ENCODE peak calls at places on chromosomes 11 and 22, in four cellular contexts. Y, P, J and Z are unnamed samples.

GRCh38 chr11:120272303-120272702 is 32.4 kb downstream of the POU2F3 start:
- DNase-seq in P (no peak), J (no peak), Y (peak), Z (no peak)

GRCh38 chr11:32137869-32138268 is 47.0 kb downstream of the RCN1 start:
- DNase-seq in J (no peak), Y (no peak), P (peak), Z (no peak)

GRCh38 chr11:117604349-117604995 is 192.5 kb downstream of the DSCAML1 start:
- DNase-seq in J (no peak), Y (no peak), P (no peak), Z (peak)

GRCh38 chr11:10314199-10315072 is 9.6 kb downstream of the ADM start:
- DNase-seq in P (peak), J (peak), Y (peak), Z (no peak)

GRCh38 chr11:122107566-122107965 is 8.4 kb downstream of the BLID start:
- DNase-seq in P (no peak), J (no peak), Y (no peak), Z (no peak)

GRCh38 chr22:17612057-17612456 is 16.5 kb downstream of the ATP6V1E1 start:
- DNase-seq in Y (peak), P (no peak), J (no peak), Z (no peak)

GRCh38 chr11:19953909-19954308 is 206.4 kb downstream of the DBX1 start:
- DNase-seq in Y (peak), J (peak), P (no peak), Z (peak)

GRCh38 chr11:38718659-38719058 is 2120.6 kb upstream of the RAG2 start:
- DNase-seq in Y (no peak), J (no peak), P (no peak), Z (no peak)

GRCh38 chr11:112693781-112694180 is 267.4 kb upstream of the NCAM1 start:
- DNase-seq in J (no peak), Y (no peak), P (no peak), Z (no peak)

GRCh38 chr22:37248251-37248650 is 4.2 kb upstream of the RAC2 start:
- DNase-seq in J (no peak), Y (no peak), P (no peak), Z (peak)

GRCh38 chr11:106998644-106999043 is 19.6 kb downstream of the GUCY1A2 start:
- DNase-seq in Y (no peak), P (no peak), J (no peak), Z (no peak)

GRCh38 chr11:100808904-100809491 is 121.9 kb downstream of the ARHGAP42 start:
- DNase-seq in P (no peak), Y (peak), J (peak), Z (no peak)

GRCh38 chr22:21652547-21653545 is 10.7 kb downstream of the SDF2L1 start:
- DNase-seq in P (peak), Y (no peak), J (peak), Z (no peak)

GRCh38 chr11:128642571-128642970 is 51.3 kb upstream of the FLI1 start:
- DNase-seq in P (no peak), Y (no peak), J (no peak), Z (no peak)

GRCh38 chr11:130477646-130478203 is 29.3 kb downstream of the ADAMTS15 start:
- DNase-seq in Y (no peak), J (no peak), P (no peak), Z (no peak)

GRCh38 chr11:17921620-17922473 is 91.0 kb downstream of the SERGEF start:
- DNase-seq in J (no peak), Y (peak), P (no peak), Z (no peak)

DNA sequence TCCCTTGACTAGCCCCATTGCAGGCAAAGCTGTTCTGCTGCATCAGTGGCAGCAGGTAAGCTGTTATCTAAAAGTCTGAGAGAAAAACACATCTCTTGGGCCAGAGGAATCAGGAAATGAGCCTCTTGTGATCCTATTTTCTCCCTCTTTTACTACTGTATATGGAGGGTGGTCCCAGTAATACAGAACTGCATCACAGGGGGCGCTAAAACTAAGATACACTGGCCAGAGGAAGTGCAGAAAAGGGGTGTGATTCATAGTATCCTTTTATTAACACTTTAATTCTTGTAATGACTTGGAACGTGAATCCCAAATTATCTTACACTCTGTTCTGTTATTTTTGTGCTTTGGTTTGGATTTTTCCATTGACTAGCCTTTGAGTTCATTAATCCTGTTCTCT is 8.8 kb upstream of the MED17 start:
- DNase-seq in J (peak), P (no peak), Y (no peak), Z (peak)
- TF ChIP-seq CTCF in J (peak), P (peak), Y (peak), Z (peak)

GRCh38 chr11:63020671-63021255 is 5.1 kb upstream of the SLC22A8 start:
- DNase-seq in Y (no peak), J (peak), P (peak), Z (peak)
- TF ChIP-seq CTCF in Y (peak), J (peak), P (peak), Z (peak)

GRCh38 chr11:29447821-29448220 is 569.0 kb downstream of the KCNA4 start:
- DNase-seq in P (no peak), Y (no peak), J (no peak), Z (no peak)

GRCh38 chr11:29449280-29450074 is 567.4 kb downstream of the KCNA4 start:
- DNase-seq in P (no peak), Y (peak), J (no peak), Z (no peak)

GRCh38 chr11:29452131-29452530 is 564.7 kb downstream of the KCNA4 start:
- DNase-seq in J (no peak), P (no peak), Y (peak), Z (no peak)

GRCh38 chr11:29446132-29446531 is 570.7 kb downstream of the KCNA4 start:
- DNase-seq in P (no peak), J (no peak), Y (no peak), Z (peak)

DNA sequence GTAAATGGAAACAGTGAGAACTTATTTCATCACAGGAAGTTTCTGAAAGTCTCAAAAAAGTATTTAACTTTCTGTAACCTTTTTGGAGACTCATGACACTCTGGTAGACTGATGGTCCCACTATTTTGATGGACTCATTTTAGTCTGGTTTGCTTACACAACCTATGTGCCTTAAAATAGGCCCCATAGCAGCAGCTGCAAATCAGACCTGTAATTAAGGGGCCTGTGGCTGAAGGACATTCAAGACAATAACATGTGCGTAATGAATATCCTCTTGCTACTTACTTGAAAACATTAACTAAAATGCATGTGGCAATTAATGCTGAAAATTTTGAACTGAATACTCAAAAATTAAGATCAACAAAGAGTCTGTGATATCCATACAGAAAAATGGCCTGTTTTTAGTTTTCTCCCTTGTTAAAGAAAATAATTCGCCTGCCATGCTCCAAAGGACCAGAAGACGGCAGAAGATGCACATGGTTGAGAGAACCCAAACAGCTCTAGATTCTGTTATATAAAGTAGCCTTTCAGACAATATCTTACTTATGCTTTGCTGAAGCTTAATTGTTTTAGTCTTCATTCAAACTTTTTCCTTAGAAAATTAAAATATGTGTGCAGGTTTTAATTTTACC is 568.5 kb downstream of the KCNA4 start:
- DNase-seq in J (peak), Y (peak), P (peak), Z (peak)
- TF ChIP-seq CTCF in J (peak), Y (peak), P (peak), Z (peak)

DNA sequence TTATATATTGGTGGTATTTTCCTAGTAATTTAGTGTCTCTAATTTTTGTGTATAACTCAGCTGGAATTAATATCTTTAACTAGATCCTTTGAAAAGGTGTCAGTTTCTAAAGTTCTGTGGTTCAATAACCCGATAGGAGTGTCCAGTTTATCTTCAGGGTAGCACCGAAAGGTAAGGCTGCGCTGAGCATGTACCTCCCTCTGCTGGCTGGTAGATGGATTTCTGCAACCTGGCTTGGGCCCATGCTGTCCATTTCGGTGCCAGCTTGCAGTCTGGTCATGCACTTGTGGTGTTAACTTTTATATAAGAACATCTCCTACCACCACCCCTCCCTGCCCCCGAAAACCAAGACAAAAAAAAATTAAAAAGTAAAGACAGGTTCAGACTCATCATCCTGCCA is 24.7 kb downstream of the EXT2 start:
- DNase-seq in P (no peak), Y (no peak), J (peak), Z (peak)
- TF ChIP-seq CTCF in P (no peak), Y (peak), J (peak), Z (peak)

DNA sequence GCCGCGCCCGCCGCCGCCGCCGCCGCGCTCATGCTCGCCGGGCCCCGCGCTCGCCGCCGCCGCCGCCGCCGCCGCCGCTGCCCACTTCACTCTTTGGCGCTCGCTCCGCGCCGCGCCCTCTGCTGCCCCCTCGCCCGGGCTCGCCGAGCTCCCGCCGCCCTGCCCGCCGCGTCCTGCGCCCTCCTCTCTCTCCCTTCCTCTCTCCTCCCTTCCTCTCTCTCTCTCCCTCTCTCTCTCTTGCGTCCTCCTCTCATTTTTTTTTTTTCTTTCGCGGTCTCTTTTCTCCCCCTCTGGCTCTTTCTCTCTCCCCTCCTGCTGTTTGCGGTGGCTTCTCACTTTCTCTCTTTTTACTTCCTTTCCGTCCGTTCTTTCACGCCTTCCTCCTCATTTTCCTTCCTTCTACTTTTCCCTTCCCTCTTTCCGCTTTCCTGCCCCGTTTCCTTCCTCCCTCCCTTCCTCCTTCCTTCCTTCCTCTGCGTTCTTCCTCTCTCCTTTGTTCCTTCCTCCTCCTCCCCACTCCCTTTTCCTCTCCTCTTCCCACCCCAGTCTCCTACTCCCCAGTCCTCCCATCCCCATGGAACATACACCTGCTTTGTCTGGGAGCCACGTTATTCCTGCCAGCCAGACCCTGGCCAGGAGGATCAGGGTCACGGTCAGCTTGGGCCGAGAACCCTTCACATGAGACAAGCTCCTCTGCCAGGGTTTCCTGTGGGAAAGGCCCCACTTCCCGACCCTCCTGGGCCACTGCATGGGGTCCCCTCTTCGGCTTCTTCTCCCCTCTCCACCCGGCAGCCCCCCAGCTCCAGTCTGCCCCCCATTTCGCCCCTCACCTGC is 19.3 kb upstream of the SHISAL1 start:
- DNase-seq in P (no peak), Y (peak), J (peak), Z (peak)
- TF ChIP-seq CTCF in P (no peak), Y (no peak), J (no peak), Z (peak)

GRCh38 chr11:37353192-37353591 is 755.2 kb upstream of the RAG2 start:
- DNase-seq in P (no peak), Y (no peak), J (no peak), Z (no peak)

DNA sequence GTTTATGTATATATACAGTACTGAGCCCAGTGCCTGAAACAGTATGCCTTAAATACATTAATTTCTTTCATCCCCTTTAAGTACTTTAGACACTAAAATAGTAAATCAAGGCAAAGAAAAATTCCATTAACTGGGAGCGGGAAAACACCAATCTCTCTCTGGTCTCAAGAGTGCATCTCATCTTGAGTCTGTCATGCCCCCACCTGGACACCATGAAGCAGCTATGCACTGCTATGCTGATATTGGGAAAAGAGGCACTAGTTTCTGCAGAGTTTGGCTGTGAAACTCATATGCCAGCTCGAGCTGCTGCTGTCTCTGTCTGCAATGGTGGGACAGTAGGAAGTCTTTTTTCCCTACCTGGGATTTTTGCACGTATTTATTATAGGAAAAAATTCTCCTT is 754.4 kb upstream of the RAG2 start:
- DNase-seq in Y (no peak), P (no peak), J (no peak), Z (no peak)
- TF ChIP-seq CTCF in Y (no peak), P (no peak), J (no peak), Z (peak)

GRCh38 chr11:60629399-60629798 is 70.0 kb upstream of the MS4A8 start:
- DNase-seq in P (no peak), J (no peak), Y (no peak), Z (no peak)

DNA sequence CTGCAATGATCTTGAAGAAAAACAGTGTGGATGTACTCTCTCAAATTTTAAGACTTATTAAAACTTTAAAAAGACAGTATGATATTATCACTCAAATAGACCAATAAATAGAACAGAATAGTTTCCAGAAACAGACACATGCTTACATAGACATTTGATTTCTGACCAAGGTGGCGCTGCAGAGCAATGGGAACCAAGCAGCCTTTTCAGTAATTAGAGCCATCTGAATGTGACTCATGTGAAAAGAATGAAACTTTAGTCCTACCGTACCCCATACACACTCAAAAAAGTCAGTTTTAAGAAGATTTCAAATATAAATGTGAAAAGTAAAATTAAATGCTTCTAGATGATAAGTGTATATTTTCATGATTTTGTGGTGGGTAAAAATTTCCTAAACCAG is 74.2 kb upstream of the MS4A8 start:
- DNase-seq in P (peak), Y (peak), J (peak), Z (peak)
- TF ChIP-seq CTCF in P (peak), Y (peak), J (peak), Z (peak)

DNA sequence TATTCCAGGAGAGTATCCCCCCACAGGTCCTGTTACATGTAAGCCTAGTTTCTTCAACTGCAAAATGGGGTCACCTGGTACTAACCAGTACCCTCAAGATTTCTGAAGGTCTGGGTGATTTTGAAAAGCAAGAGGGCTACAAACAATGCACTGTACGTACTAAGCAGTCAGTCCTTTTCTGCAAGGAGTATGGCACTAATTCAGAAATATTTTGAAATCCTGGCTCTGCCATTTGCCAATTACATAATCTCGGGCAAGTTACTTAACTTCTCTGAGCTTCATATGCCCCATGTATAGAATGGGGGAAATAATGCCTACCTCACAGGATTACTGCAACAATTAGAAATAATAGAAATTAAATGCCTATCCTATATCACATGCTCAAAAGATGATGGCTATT is 60.6 kb upstream of the CCDC89 start:
- DNase-seq in P (no peak), Y (peak), J (no peak), Z (no peak)
- TF ChIP-seq CTCF in P (no peak), Y (no peak), J (no peak), Z (no peak)

GRCh38 chr11:69640995-69641581 is at the start of gene CCND1:
- DNase-seq in Y (peak), P (peak), J (peak), Z (peak)
- TF ChIP-seq CTCF in Y (peak), P (no peak), J (no peak), Z (peak)

GRCh38 chr11:27722945-27723344 is 22.7 kb upstream of the BDNF start:
- DNase-seq in J (peak), P (no peak), Y (peak), Z (peak)
- TF ChIP-seq CTCF in J (no peak), P (no peak), Y (peak), Z (no peak)